ENCODE peak calls at places on chromosomes 7 and 10, in four cellular contexts. T is foreskin fibroblast, B is cardiac fibroblast, P is OCI-LY7. K is an unnamed sample.

GRCh38 chr7:142798451-142799438 is 28.0 kb downstream of the PRSS2 start:
- DNase-seq in T (no peak), B (no peak), P (no peak), K (no peak)

GRCh38 chr7:117872565-117873055 is 631 bp downstream of the CTTNBP2 start:
- DNase-seq in T (no peak), B (no peak), P (no peak), K (peak)

GRCh38 chr7:152025077-152025936 is at the start of gene GALNT11:
- DNase-seq in T (peak), B (peak), P (no peak), K (peak)

GRCh38 chr7:123724725-123725381 is 23.9 kb downstream of the WASL start:
- DNase-seq in T (no peak), B (no peak), P (no peak), K (peak)

GRCh38 chr10:63614371-63614891 is 93.2 kb downstream of the REEP3 start:
- DNase-seq in T (no peak), B (peak), P (no peak), K (peak)

GRCh38 chr7:24778543-24779282 is 21.4 kb upstream of the GSDME start:
- DNase-seq in T (peak), B (peak), P (peak), K (peak)

GRCh38 chr7:108584211-108584610 is 14.5 kb downstream of the DNAJB9 start:
- DNase-seq in T (no peak), B (no peak), P (no peak), K (no peak)

GRCh38 chr10:17412323-17412722 is 42.1 kb downstream of the ST8SIA6 start:
- DNase-seq in T (no peak), B (no peak), P (no peak), K (no peak)

GRCh38 chr7:17147409-17147808 is 151.0 kb upstream of the AHR start:
- DNase-seq in T (no peak), B (no peak), P (no peak), K (no peak)

GRCh38 chr10:71132321-71132810 is 80.0 kb upstream of the UNC5B start:
- DNase-seq in T (no peak), B (no peak), P (no peak), K (no peak)

GRCh38 chr10:35928760-35929159 is 286.7 kb upstream of the FZD8 start:
- DNase-seq in T (no peak), B (no peak), P (no peak), K (no peak)

GRCh38 chr7:71615017-71615416 is 483.1 kb downstream of the GALNT17 start:
- DNase-seq in T (no peak), B (no peak), P (no peak), K (no peak)

GRCh38 chr7:82697897-82698296 is 254.3 kb upstream of the CACNA2D1 start:
- DNase-seq in T (peak), B (peak), P (no peak), K (no peak)

GRCh38 chr10:129236411-129236810 is 230.6 kb upstream of the MGMT start:
- DNase-seq in T (no peak), B (no peak), P (no peak), K (no peak)

GRCh38 chr10:5746197-5746596 is 61.6 kb downstream of the TASOR2 start:
- DNase-seq in T (no peak), B (no peak), P (no peak), K (no peak)

GRCh38 chr7:22039696-22040095 is 94.0 kb upstream of the CDCA7L start:
- DNase-seq in T (no peak), B (no peak), P (no peak), K (no peak)
- H3K4me3 ChIP-seq in T (no peak), B (no peak), P (no peak), K (no peak)

DNA sequence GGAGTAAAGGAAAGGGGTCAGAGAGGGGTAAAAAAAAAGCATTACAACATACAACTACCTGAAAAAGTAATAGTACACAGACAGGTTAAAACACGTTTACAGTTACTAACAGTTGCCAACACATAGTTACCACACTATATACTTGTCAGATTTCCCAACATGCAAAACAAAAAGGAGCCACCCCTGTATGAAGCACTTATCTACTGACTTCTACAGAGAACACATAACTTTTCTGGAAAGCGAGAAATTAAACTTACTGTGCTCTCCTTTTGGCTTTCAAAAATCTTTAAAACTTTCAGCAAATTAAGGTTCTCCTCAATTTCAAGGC is 2.1 kb downstream of the ABI1 start:
- DNase-seq in T (no peak), B (peak), P (peak), K (no peak)
- H3K4me3 ChIP-seq in T (peak), B (peak), P (peak), K (peak)

DNA sequence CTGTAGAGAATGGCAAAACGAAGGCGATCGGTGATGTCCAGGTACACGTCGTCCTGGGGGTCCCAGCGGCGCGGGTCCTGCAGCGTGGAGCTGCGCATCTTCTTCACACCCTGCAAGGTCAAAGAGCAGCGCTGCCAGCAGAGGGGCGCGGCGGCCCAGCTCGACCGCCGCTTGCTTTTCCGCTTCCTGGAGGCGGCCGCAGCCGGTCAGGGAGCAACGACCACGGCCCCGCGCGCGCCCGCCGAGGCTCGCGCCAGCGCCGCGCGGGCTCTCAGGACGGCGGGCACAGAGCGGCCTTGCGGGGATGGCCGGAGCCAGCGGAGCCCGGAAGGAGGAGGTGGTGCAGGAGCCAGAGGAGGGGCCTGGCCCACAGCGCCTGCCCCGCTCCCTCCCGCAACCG is 76.5 kb upstream of the CDC14C start:
- DNase-seq in T (no peak), B (no peak), P (no peak), K (no peak)
- H3K4me3 ChIP-seq in T (no peak), B (no peak), P (no peak), K (no peak)

DNA sequence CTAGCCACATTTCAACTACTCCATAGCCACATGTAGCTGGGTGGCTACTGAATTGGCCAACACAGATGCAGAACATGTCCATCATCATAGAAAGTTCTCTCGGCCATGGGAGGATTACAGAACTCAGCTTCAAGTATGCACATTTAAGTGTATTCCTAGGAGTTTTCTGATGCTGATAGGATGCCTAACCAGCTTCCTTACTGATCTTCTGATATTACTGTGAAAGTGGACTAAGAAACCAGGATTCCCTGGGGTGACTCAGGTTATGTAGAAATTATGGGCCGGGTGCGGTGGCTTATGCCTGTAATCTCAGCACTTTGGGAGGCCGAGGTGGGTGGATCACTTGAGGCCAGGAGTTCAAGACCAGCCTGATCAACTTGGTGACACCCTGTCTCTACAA is 125.5 kb downstream of the FRMD4A start:
- DNase-seq in T (no peak), B (no peak), P (no peak), K (no peak)
- H3K4me3 ChIP-seq in T (no peak), B (no peak), P (no peak), K (no peak)

DNA sequence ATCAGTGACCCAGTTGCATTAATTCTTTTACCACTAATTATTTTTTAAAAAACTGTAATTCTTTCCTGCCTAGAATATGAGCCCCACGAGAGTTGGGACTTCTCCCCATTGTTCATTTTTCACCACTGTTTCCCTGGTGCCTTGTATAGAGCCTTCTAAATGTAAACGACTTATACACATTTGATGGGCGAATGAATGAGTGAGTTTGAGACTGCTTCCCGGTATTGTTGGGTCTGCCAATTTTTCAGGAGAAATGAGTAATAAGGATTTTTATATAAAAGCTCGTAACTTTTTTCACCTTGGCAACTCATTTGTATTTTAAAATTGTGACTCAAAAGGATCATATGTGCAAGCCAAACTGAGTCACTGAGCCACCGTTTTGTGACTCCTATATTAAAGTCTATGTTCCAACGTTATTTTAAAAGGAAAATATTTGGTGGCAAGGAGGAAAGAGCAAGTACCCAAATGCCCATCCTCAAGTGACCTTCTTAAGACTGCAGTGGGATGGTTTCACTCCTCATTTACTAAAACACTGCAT is 621.3 kb downstream of the KCNMA1 start:
- DNase-seq in T (no peak), B (no peak), P (no peak), K (no peak)
- H3K4me3 ChIP-seq in T (no peak), B (no peak), P (no peak), K (no peak)

GRCh38 chr7:99324559-99324958 is 1.1 kb upstream of the ARPC1A start:
- DNase-seq in T (no peak), B (no peak), P (no peak), K (no peak)
- H3K4me3 ChIP-seq in T (no peak), B (no peak), P (peak), K (peak)

DNA sequence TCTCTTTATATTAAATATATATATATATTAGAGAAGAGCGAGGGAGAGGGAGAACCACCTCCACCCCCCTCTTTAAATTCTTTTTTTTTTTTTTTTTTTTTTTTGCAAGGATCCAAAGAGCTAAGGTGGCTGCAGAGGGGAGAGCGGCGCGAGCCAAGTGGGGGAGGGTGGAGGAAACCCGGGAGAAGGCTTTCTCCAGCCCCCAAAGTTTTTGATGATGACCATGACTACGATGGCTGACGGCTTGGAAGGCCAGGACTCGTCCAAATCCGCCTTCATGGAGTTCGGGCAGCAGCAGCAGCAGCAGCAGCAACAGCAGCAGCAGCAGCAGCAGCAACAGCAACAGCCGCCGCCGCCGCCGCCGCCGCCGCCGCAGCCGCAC is 402 bp downstream of the DLX6 start:
- DNase-seq in T (no peak), B (no peak), P (no peak), K (peak)
- H3K4me3 ChIP-seq in T (peak), B (no peak), P (no peak), K (peak)

K was measured in astrocyte of the spinal cord.